ENCODE peak calls at places on chromosomes 2 and 18, in six cellular contexts. One of them, this sample, is unnamed.

GRCh38 chr2:64327510-64328414 is 126.2 kb upstream of the LGALSL start:
- DNase-seq in NCI-H774: peak
- DNase-seq in A549: peak
- DNase-seq in H4: no peak
- DNase-seq in HTR-8/SVneo: peak
- DNase-seq in left kidney: peak
- DNase-seq in this sample: peak

GRCh38 chr2:53018830-53019425 is 748.7 kb upstream of the CHAC2 start:
- DNase-seq in left kidney: peak
- DNase-seq in NCI-H774: no peak
- DNase-seq in A549: peak
- DNase-seq in HTR-8/SVneo: peak
- DNase-seq in H4: peak
- DNase-seq in this sample: no peak

GRCh38 chr2:189372688-189373257 is 68.5 kb upstream of the WDR75 start:
- DNase-seq in left kidney: no peak
- DNase-seq in HTR-8/SVneo: no peak
- DNase-seq in H4: no peak
- DNase-seq in A549: no peak
- DNase-seq in NCI-H774: no peak
- DNase-seq in this sample: no peak

GRCh38 chr2:8627019-8627691 is 54.7 kb upstream of the ID2 start:
- DNase-seq in left kidney: no peak
- DNase-seq in A549: peak
- DNase-seq in HTR-8/SVneo: no peak
- DNase-seq in NCI-H774: peak
- DNase-seq in H4: no peak
- DNase-seq in this sample: no peak

GRCh38 chr2:15919716-15920444 is 20.5 kb upstream of the MYCN start:
- DNase-seq in HTR-8/SVneo: no peak
- DNase-seq in left kidney: no peak
- DNase-seq in H4: peak
- DNase-seq in NCI-H774: no peak
- DNase-seq in A549: no peak
- DNase-seq in this sample: peak

GRCh38 chr2:156319811-156320490 is 12.6 kb downstream of the NR4A2 start:
- DNase-seq in NCI-H774: no peak
- DNase-seq in H4: no peak
- DNase-seq in HTR-8/SVneo: no peak
- DNase-seq in A549: no peak
- DNase-seq in left kidney: peak
- DNase-seq in this sample: no peak

GRCh38 chr18:58542426-58543159 is 86.3 kb downstream of the ALPK2 start:
- DNase-seq in A549: no peak
- DNase-seq in NCI-H774: no peak
- DNase-seq in HTR-8/SVneo: no peak
- DNase-seq in left kidney: no peak
- DNase-seq in H4: no peak
- DNase-seq in this sample: no peak

GRCh38 chr2:174026122-174026845 is 61.1 kb upstream of the SP3 start:
- DNase-seq in A549: no peak
- DNase-seq in H4: no peak
- DNase-seq in NCI-H774: no peak
- DNase-seq in left kidney: peak
- DNase-seq in HTR-8/SVneo: peak
- DNase-seq in this sample: no peak

GRCh38 chr2:42117923-42118758 is 51.0 kb upstream of the EML4 start:
- DNase-seq in NCI-H774: no peak
- DNase-seq in left kidney: no peak
- DNase-seq in A549: peak
- DNase-seq in H4: peak
- DNase-seq in HTR-8/SVneo: no peak
- DNase-seq in this sample: peak

GRCh38 chr18:62249478-62250097 is 62.5 kb downstream of the RELCH start:
- DNase-seq in NCI-H774: peak
- DNase-seq in H4: peak
- DNase-seq in A549: peak
- DNase-seq in HTR-8/SVneo: peak
- DNase-seq in left kidney: peak
- DNase-seq in this sample: peak

GRCh38 chr2:100870652-100871531 is 51.0 kb downstream of the NPAS2 start:
- DNase-seq in left kidney: no peak
- DNase-seq in HTR-8/SVneo: no peak
- DNase-seq in A549: no peak
- DNase-seq in H4: no peak
- DNase-seq in NCI-H774: no peak
- DNase-seq in this sample: no peak

GRCh38 chr2:65232636-65233035 is 5.0 kb downstream of the ACTR2 start:
- DNase-seq in H4: peak
- DNase-seq in left kidney: no peak
- DNase-seq in HTR-8/SVneo: peak
- DNase-seq in A549: peak
- DNase-seq in NCI-H774: no peak
- DNase-seq in this sample: peak

GRCh38 chr18:31684279-31685096 is at the start of gene B4GALT6:
- DNase-seq in NCI-H774: peak
- DNase-seq in A549: peak
- DNase-seq in left kidney: peak
- DNase-seq in HTR-8/SVneo: no peak
- DNase-seq in H4: no peak
- DNase-seq in this sample: peak

GRCh38 chr2:196565106-196565505 is 74.4 kb upstream of the CCDC150 start:
- DNase-seq in A549: no peak
- DNase-seq in NCI-H774: no peak
- DNase-seq in HTR-8/SVneo: no peak
- DNase-seq in H4: no peak
- DNase-seq in left kidney: no peak
- DNase-seq in this sample: no peak

GRCh38 chr2:143034292-143035074 is 94.7 kb upstream of the ARHGAP15 start:
- DNase-seq in A549: peak
- DNase-seq in NCI-H774: peak
- DNase-seq in HTR-8/SVneo: peak
- DNase-seq in H4: peak
- DNase-seq in left kidney: peak
- DNase-seq in this sample: peak

GRCh38 chr2:148021059-148021985 is at the start of gene MBD5:
- DNase-seq in left kidney: peak
- DNase-seq in H4: peak
- DNase-seq in NCI-H774: no peak
- DNase-seq in HTR-8/SVneo: no peak
- DNase-seq in A549: peak
- DNase-seq in this sample: peak

GRCh38 chr2:120990451-120990871 is 254.8 kb downstream of the GLI2 start:
- DNase-seq in A549: no peak
- DNase-seq in HTR-8/SVneo: no peak
- DNase-seq in left kidney: no peak
- DNase-seq in H4: no peak
- DNase-seq in NCI-H774: no peak
- DNase-seq in this sample: no peak

GRCh38 chr2:112916145-112916571 is 5.2 kb downstream of the IL37 start:
- DNase-seq in A549: no peak
- DNase-seq in H4: no peak
- DNase-seq in left kidney: no peak
- DNase-seq in HTR-8/SVneo: no peak
- DNase-seq in NCI-H774: no peak
- DNase-seq in this sample: no peak

GRCh38 chr2:144523606-144524131 is 3.8 kb upstream of the ZEB2 start:
- DNase-seq in H4: no peak
- DNase-seq in left kidney: peak
- DNase-seq in NCI-H774: no peak
- DNase-seq in HTR-8/SVneo: no peak
- DNase-seq in A549: no peak
- DNase-seq in this sample: peak

GRCh38 chr2:189783451-189783926 is 650 bp downstream of the ORMDL1 start:
- DNase-seq in A549: no peak
- DNase-seq in left kidney: no peak
- DNase-seq in HTR-8/SVneo: peak
- DNase-seq in NCI-H774: no peak
- DNase-seq in H4: no peak
- DNase-seq in this sample: peak

GRCh38 chr2:113220970-113221708 is 47.4 kb downstream of the PSD4 start:
- DNase-seq in A549: no peak
- DNase-seq in H4: no peak
- DNase-seq in NCI-H774: no peak
- DNase-seq in left kidney: no peak
- DNase-seq in HTR-8/SVneo: no peak
- DNase-seq in this sample: no peak

GRCh38 chr2:28155627-28156026 is 237.0 kb upstream of the FOSL2 start:
- DNase-seq in A549: peak
- DNase-seq in NCI-H774: peak
- DNase-seq in left kidney: no peak
- DNase-seq in HTR-8/SVneo: no peak
- DNase-seq in H4: no peak
- DNase-seq in this sample: peak